ENCODE peak calls at places on chromosomes 16 and 17, in five cellular contexts. One of them, this sample, is unnamed. For H3K4me1, the result is how much of the 10 kb centered on the place peaks cover.

GRCh38 chr16:35754391-35755369 is 2295.3 kb downstream of the TP53TG3F start:
- DNase-seq in tibial artery: no peak
- DNase-seq in neural progenitor cell: no peak
- DNase-seq in OCI-LY7: no peak
- DNase-seq in colonic mucosa: no peak
- DNase-seq in this sample: peak

GRCh38 chr17:37813753-37814152 is 68.9 kb upstream of the HNF1B start:
- DNase-seq in tibial artery: no peak
- DNase-seq in neural progenitor cell: no peak
- DNase-seq in OCI-LY7: no peak
- DNase-seq in colonic mucosa: no peak
- DNase-seq in this sample: no peak

GRCh38 chr16:20402651-20403050 is 1.9 kb downstream of the PDILT start:
- DNase-seq in tibial artery: no peak
- DNase-seq in neural progenitor cell: no peak
- DNase-seq in OCI-LY7: no peak
- DNase-seq in colonic mucosa: no peak
- DNase-seq in this sample: no peak

GRCh38 chr17:59027750-59028149 is 78.9 kb downstream of the TRIM37 start:
- DNase-seq in tibial artery: no peak
- DNase-seq in neural progenitor cell: no peak
- DNase-seq in OCI-LY7: no peak
- DNase-seq in colonic mucosa: no peak
- DNase-seq in this sample: no peak

GRCh38 chr17:50604470-50604869 is 30.2 kb upstream of the ABCC3 start:
- DNase-seq in tibial artery: no peak
- DNase-seq in neural progenitor cell: no peak
- DNase-seq in OCI-LY7: no peak
- DNase-seq in colonic mucosa: peak
- DNase-seq in this sample: no peak

GRCh38 chr17:47316316-47316715 is 7.4 kb upstream of the EFCAB13 start:
- DNase-seq in tibial artery: no peak
- DNase-seq in neural progenitor cell: no peak
- DNase-seq in OCI-LY7: no peak
- DNase-seq in colonic mucosa: peak
- DNase-seq in this sample: no peak

GRCh38 chr16:88580371-88580770 is 10.2 kb downstream of the ZC3H18 start:
- DNase-seq in tibial artery: no peak
- DNase-seq in neural progenitor cell: no peak
- DNase-seq in OCI-LY7: no peak
- DNase-seq in colonic mucosa: no peak
- DNase-seq in this sample: no peak

GRCh38 chr17:81329279-81329926 is 34.3 kb upstream of the SLC38A10 start:
- DNase-seq in tibial artery: peak
- DNase-seq in neural progenitor cell: peak
- DNase-seq in OCI-LY7: no peak
- DNase-seq in colonic mucosa: peak
- DNase-seq in this sample: peak

GRCh38 chr16:4775005-4775404 is 8.0 kb upstream of the ZNF500 start:
- DNase-seq in tibial artery: no peak
- DNase-seq in neural progenitor cell: no peak
- DNase-seq in OCI-LY7: no peak
- DNase-seq in colonic mucosa: no peak
- DNase-seq in this sample: no peak

GRCh38 chr16:11129378-11129781 is 126.6 kb downstream of the SOCS1 start:
- DNase-seq in tibial artery: no peak
- DNase-seq in neural progenitor cell: no peak
- DNase-seq in OCI-LY7: no peak
- DNase-seq in colonic mucosa: no peak
- DNase-seq in this sample: no peak

GRCh38 chr17:54282886-54283285 is 460.2 kb downstream of the KIF2B start:
- DNase-seq in tibial artery: no peak
- DNase-seq in neural progenitor cell: no peak
- DNase-seq in OCI-LY7: no peak
- DNase-seq in colonic mucosa: no peak
- DNase-seq in this sample: no peak

GRCh38 chr16:75326333-75326732 is 74.9 kb upstream of the BCAR1 start:
- DNase-seq in tibial artery: no peak
- DNase-seq in neural progenitor cell: no peak
- DNase-seq in OCI-LY7: peak
- DNase-seq in colonic mucosa: no peak
- DNase-seq in this sample: no peak

GRCh38 chr16:84947022-84947421 is 64.3 kb downstream of the ZDHHC7 start:
- DNase-seq in tibial artery: no peak
- DNase-seq in neural progenitor cell: no peak
- DNase-seq in OCI-LY7: peak
- DNase-seq in colonic mucosa: peak
- DNase-seq in this sample: no peak

GRCh38 chr17:36932383-36933173 is 4.7 kb upstream of the LHX1 start:
- DNase-seq in tibial artery: no peak
- DNase-seq in neural progenitor cell: no peak
- DNase-seq in OCI-LY7: no peak
- DNase-seq in colonic mucosa: no peak
- DNase-seq in this sample: no peak

GRCh38 chr17:61307905-61308886 is 91.4 kb upstream of the TBX2 start:
- DNase-seq in tibial artery: no peak
- DNase-seq in neural progenitor cell: no peak
- DNase-seq in OCI-LY7: no peak
- DNase-seq in colonic mucosa: no peak
- DNase-seq in this sample: peak

GRCh38 chr17:64406321-64407200 is 15.9 kb upstream of the PECAM1 start:
- DNase-seq in tibial artery: peak
- DNase-seq in neural progenitor cell: peak
- DNase-seq in OCI-LY7: peak
- DNase-seq in colonic mucosa: no peak
- DNase-seq in this sample: no peak

GRCh38 chr17:9576521-9577401 is at the start of gene CFAP52:
- DNase-seq in tibial artery: peak
- DNase-seq in neural progenitor cell: peak
- DNase-seq in OCI-LY7: peak
- DNase-seq in colonic mucosa: peak
- DNase-seq in this sample: peak

GRCh38 chr16:31268033-31268365 is 8.2 kb downstream of the ITGAM start:
- DNase-seq in tibial artery: no peak
- DNase-seq in neural progenitor cell: no peak
- DNase-seq in OCI-LY7: no peak
- DNase-seq in colonic mucosa: no peak
- DNase-seq in this sample: no peak

GRCh38 chr17:77466596-77467223 is 325.9 kb downstream of the SEC14L1 start:
- DNase-seq in tibial artery: no peak
- DNase-seq in neural progenitor cell: peak
- DNase-seq in OCI-LY7: no peak
- DNase-seq in colonic mucosa: no peak
- DNase-seq in this sample: no peak

GRCh38 chr16:82603784-82604411 is 22.9 kb upstream of the CDH13 start:
- DNase-seq in tibial artery: peak
- DNase-seq in neural progenitor cell: peak
- DNase-seq in OCI-LY7: peak
- DNase-seq in colonic mucosa: peak
- DNase-seq in this sample: no peak

GRCh38 chr17:68238488-68238887 is 9.4 kb upstream of the AMZ2 start:
- DNase-seq in tibial artery: no peak
- DNase-seq in neural progenitor cell: no peak
- DNase-seq in OCI-LY7: no peak
- DNase-seq in colonic mucosa: no peak
- DNase-seq in this sample: no peak

GRCh38 chr17:9371019-9371418 is 204.6 kb downstream of the STX8 start:
- DNase-seq in tibial artery: no peak
- DNase-seq in neural progenitor cell: no peak
- DNase-seq in OCI-LY7: no peak
- DNase-seq in colonic mucosa: no peak
- DNase-seq in this sample: no peak

GRCh38 chr17:66349549-66350245 is 47.3 kb downstream of the PRKCA start:
- DNase-seq in tibial artery: no peak
- DNase-seq in neural progenitor cell: no peak
- DNase-seq in OCI-LY7: no peak
- DNase-seq in colonic mucosa: peak
- DNase-seq in this sample: no peak

GRCh38 chr16:50789757-50790156 is 47.9 kb downstream of the CYLD start:
- DNase-seq in tibial artery: no peak
- DNase-seq in neural progenitor cell: no peak
- DNase-seq in OCI-LY7: no peak
- DNase-seq in colonic mucosa: no peak
- DNase-seq in this sample: no peak

GRCh38 chr17:183021-183420 is 1.6 kb upstream of the DOC2B start:
- DNase-seq in tibial artery: no peak
- DNase-seq in neural progenitor cell: no peak
- DNase-seq in OCI-LY7: no peak
- DNase-seq in colonic mucosa: no peak
- DNase-seq in this sample: no peak

GRCh38 chr16:81618661-81619060 is 160.4 kb upstream of the PLCG2 start:
- DNase-seq in tibial artery: no peak
- DNase-seq in neural progenitor cell: peak
- DNase-seq in OCI-LY7: no peak
- DNase-seq in colonic mucosa: no peak
- DNase-seq in this sample: no peak

GRCh38 chr16:75535211-75535843 is 581 bp downstream of the CHST5 start:
- DNase-seq in tibial artery: peak
- DNase-seq in neural progenitor cell: no peak
- DNase-seq in OCI-LY7: no peak
- DNase-seq in colonic mucosa: no peak
- DNase-seq in this sample: no peak

GRCh38 chr17:57902800-57903759 is 52.1 kb downstream of the CUEDC1 start:
- DNase-seq in tibial artery: peak
- DNase-seq in neural progenitor cell: no peak
- DNase-seq in OCI-LY7: peak
- DNase-seq in colonic mucosa: peak
- DNase-seq in this sample: peak
- H3K4me1 ChIP-seq in tibial artery: under half
- H3K4me1 ChIP-seq in neural progenitor cell: under half
- H3K4me1 ChIP-seq in OCI-LY7: half or more
- H3K4me1 ChIP-seq in colonic mucosa: half or more
- H3K4me1 ChIP-seq in this sample: under half

DNA sequence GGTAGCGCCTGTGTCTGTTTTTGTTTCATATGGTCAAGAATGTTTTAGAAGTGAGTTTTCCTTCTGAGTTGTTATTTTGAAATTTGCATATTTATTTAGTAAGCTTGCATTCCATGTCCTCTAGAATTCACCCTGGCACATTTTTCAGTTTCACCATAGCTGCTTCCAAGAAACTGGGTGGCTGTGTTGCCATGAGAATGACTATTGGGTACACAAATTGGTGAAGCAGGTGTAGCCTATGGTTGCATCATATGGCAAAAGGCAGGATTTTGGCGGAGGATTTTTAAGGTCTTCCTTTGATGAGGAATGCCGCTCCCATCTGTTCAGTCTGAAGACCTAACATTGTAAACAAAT is 1.3 kb downstream of the HERPUD1 start:
- DNase-seq in tibial artery: peak
- DNase-seq in neural progenitor cell: no peak
- DNase-seq in OCI-LY7: no peak
- DNase-seq in colonic mucosa: no peak
- DNase-seq in this sample: no peak
- H3K4me1 ChIP-seq in tibial artery: under half
- H3K4me1 ChIP-seq in neural progenitor cell: under half
- H3K4me1 ChIP-seq in OCI-LY7: half or more
- H3K4me1 ChIP-seq in colonic mucosa: under half
- H3K4me1 ChIP-seq in this sample: under half

GRCh38 chr17:6755731-6756184 is at the start of gene XAF1:
- DNase-seq in tibial artery: no peak
- DNase-seq in neural progenitor cell: no peak
- DNase-seq in OCI-LY7: peak
- DNase-seq in colonic mucosa: peak
- DNase-seq in this sample: peak
- H3K4me1 ChIP-seq in tibial artery: under half
- H3K4me1 ChIP-seq in neural progenitor cell: under half
- H3K4me1 ChIP-seq in OCI-LY7: under half
- H3K4me1 ChIP-seq in colonic mucosa: under half
- H3K4me1 ChIP-seq in this sample: under half

GRCh38 chr16:66519974-66520373 is 29.9 kb downstream of the TK2 start:
- DNase-seq in tibial artery: no peak
- DNase-seq in neural progenitor cell: no peak
- DNase-seq in OCI-LY7: no peak
- DNase-seq in colonic mucosa: no peak
- DNase-seq in this sample: no peak
- H3K4me1 ChIP-seq in tibial artery: under half
- H3K4me1 ChIP-seq in neural progenitor cell: under half
- H3K4me1 ChIP-seq in OCI-LY7: half or more
- H3K4me1 ChIP-seq in colonic mucosa: under half
- H3K4me1 ChIP-seq in this sample: under half

GRCh38 chr17:42408076-42408475 is 15.0 kb downstream of the CAVIN1 start:
- DNase-seq in tibial artery: no peak
- DNase-seq in neural progenitor cell: no peak
- DNase-seq in OCI-LY7: no peak
- DNase-seq in colonic mucosa: no peak
- DNase-seq in this sample: no peak
- H3K4me1 ChIP-seq in tibial artery: under half
- H3K4me1 ChIP-seq in neural progenitor cell: under half
- H3K4me1 ChIP-seq in OCI-LY7: under half
- H3K4me1 ChIP-seq in colonic mucosa: under half
- H3K4me1 ChIP-seq in this sample: under half

DNA sequence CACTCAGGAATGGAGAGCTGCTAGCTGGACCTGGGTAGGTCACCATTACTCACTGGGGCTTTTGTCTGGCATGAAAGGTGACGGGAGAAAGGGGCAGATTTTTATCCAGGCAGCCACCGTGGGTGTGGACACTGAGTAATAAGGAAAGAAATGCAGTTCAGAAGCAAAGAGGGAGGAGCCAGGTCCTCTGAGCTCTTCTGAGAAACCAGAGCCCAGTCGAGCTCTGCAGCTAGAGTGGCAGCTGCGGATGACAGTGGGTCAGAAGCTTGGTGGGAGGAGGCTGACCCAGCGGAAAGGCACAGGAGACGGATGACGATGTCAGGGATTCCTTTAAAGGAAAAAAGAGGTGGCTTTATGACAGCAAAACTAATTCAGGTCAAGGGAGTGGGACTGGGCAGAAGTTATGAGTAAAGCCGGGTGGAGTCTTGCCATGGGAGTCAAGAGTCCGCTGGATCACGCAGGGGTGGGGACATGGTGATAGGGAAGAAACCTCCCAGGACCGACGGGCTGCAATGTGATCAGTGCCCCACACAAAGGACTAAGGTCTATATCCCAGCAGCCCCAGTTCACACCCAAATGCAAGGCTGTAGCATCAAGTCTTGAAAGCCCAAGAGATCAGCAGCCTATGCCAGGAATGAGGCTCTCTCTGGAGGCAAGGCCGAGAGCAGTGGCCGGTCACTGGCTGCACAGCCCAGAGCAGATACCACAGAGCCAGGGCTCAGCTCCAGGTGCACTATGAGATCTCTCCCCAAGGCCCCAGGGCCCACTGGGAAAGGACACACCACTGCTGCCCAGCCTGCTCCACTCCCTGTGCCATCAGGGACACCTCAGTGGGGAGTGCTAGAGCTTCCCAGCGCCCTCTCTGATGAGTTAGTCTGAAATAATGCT is 6.3 kb upstream of the MNT start:
- DNase-seq in tibial artery: peak
- DNase-seq in neural progenitor cell: no peak
- DNase-seq in OCI-LY7: no peak
- DNase-seq in colonic mucosa: peak
- DNase-seq in this sample: no peak
- H3K4me1 ChIP-seq in tibial artery: under half
- H3K4me1 ChIP-seq in neural progenitor cell: under half
- H3K4me1 ChIP-seq in OCI-LY7: under half
- H3K4me1 ChIP-seq in colonic mucosa: under half
- H3K4me1 ChIP-seq in this sample: under half

GRCh38 chr17:79162012-79162577 is 87.5 kb downstream of the ENGASE start:
- DNase-seq in tibial artery: no peak
- DNase-seq in neural progenitor cell: no peak
- DNase-seq in OCI-LY7: no peak
- DNase-seq in colonic mucosa: no peak
- DNase-seq in this sample: no peak
- H3K4me1 ChIP-seq in tibial artery: under half
- H3K4me1 ChIP-seq in neural progenitor cell: under half
- H3K4me1 ChIP-seq in OCI-LY7: under half
- H3K4me1 ChIP-seq in colonic mucosa: under half
- H3K4me1 ChIP-seq in this sample: under half

GRCh38 chr16:57528499-57529323 is 7.7 kb downstream of the CCDC102A start:
- DNase-seq in tibial artery: peak
- DNase-seq in neural progenitor cell: peak
- DNase-seq in OCI-LY7: no peak
- DNase-seq in colonic mucosa: peak
- DNase-seq in this sample: no peak
- H3K4me1 ChIP-seq in tibial artery: under half
- H3K4me1 ChIP-seq in neural progenitor cell: under half
- H3K4me1 ChIP-seq in OCI-LY7: half or more
- H3K4me1 ChIP-seq in colonic mucosa: under half
- H3K4me1 ChIP-seq in this sample: under half

This sample was measured in lung.